ENCODE peak calls at places on chromosomes 1 and 21, in ten cellular contexts. V, X, R, N, W, D, Y, Q, T and J are unnamed samples.

GRCh38 chr1:183719976-183720497 is 66.9 kb upstream of the APOBEC4 start:
- DNase-seq in R (no peak), N (no peak), V (no peak), T (no peak), X (no peak), Y (no peak), Q (peak; percentile 40), W (no peak), D (no peak), J (no peak)

GRCh38 chr1:12031039-12031980 is 12.0 kb downstream of the MIIP start:
- DNase-seq in Y (no peak), R (no peak), W (no peak), V (peak; percentile 46), N (no peak), X (peak; percentile 23), D (peak; percentile 56), T (no peak), Q (peak; percentile 39), J (peak; percentile 36)

GRCh38 chr1:208170252-208170651 is 73.9 kb downstream of the PLXNA2 start:
- DNase-seq in V (no peak), N (no peak), T (no peak), X (no peak), Y (no peak), D (no peak), W (no peak), R (no peak), Q (no peak), J (peak; percentile 56)

GRCh38 chr1:115764541-115764940 is 4.0 kb downstream of the CASQ2 start:
- DNase-seq in Y (no peak), V (no peak), T (no peak), N (no peak), D (no peak), X (peak; percentile 19), W (no peak), Q (peak; percentile 30), R (no peak), J (no peak)

GRCh38 chr1:15693371-15693770 is 9.3 kb downstream of the PLEKHM2 start:
- DNase-seq in Q (no peak), X (no peak), T (no peak), D (no peak), V (no peak), W (no peak), R (no peak), Y (no peak), N (no peak), J (no peak)

GRCh38 chr21:38660333-38661295 is 145.1 kb upstream of the ETS2 start:
- DNase-seq in Y (peak; percentile 54), N (no peak), Q (no peak), R (no peak), X (no peak), W (no peak), T (no peak), D (peak; percentile 19), V (peak; percentile 20), J (no peak)

GRCh38 chr1:202343652-202344349 is 2.1 kb upstream of the UBE2T start:
- DNase-seq in X (no peak), N (no peak), Q (peak; percentile 64), D (no peak), T (no peak), W (no peak), V (no peak), Y (no peak), R (no peak), J (no peak)

GRCh38 chr1:14470802-14471201 is 127.7 kb upstream of the KAZN start:
- DNase-seq in Y (no peak), D (no peak), V (no peak), W (no peak), T (no peak), N (no peak), X (no peak), R (no peak), Q (no peak), J (no peak)

DNA sequence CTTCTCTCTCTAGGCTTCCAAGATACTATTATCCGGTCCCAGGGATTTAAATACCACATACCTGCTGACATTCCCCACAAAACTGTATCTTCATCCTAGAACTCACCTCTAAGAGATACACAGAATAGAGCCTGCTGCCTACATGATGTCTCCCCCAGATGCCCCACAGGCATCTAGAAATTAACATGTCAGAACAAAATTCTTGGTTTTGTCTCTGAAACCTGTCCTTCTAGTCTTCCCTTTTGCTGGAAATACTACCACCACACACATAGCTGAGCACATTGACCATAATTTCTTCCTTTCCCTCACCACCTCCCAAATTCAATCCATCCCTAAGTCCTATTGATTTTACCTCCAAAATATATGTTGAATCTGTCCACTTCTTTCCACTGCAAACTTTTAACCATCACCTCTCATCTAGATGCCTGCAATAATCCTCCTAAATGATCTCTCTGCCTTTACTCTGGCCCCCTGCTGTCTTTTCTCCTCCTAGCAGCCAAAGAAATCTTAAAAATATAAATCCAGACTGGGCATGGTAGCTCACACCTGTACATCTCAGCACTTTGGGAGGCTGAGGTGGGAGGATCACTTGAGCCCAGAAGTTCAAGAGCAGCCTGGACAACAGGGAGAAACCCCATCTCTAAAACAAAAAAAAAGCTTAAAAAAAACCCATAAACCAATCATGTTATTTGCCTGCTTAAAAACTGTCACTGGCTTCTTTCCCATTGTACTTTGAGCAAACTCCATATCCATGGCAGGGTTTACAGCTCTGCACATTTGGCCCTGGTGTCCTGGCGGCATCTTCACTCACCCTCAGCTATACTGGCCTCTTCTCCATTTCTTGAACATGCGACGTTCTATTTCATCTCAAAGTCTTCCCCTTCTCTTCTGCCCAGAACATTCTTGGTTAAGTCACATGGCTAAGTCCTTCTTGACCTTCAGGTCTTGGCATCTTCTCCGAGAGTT is 6.2 kb upstream of the FAM76A start:
- DNase-seq in V (no peak), R (no peak), D (no peak), Q (peak; percentile 26), Y (no peak), W (no peak), X (no peak), N (no peak), T (no peak), J (no peak)
- TF ChIP-seq CTCF in V (no peak), R (no peak), D (no peak), Q (peak; percentile 49), Y (no peak), W (no peak), X (peak; percentile 57), N (peak; percentile 44), T (no peak), J (peak; percentile 28)

GRCh38 chr1:217921126-217921900 is 290.2 kb downstream of the SPATA17 start:
- DNase-seq in T (no peak), Q (no peak), W (no peak), V (no peak), N (no peak), R (no peak), D (no peak), X (no peak), Y (no peak), J (no peak)

GRCh38 chr1:217911908-217912307 is 280.8 kb downstream of the SPATA17 start:
- DNase-seq in V (no peak), Y (no peak), R (no peak), W (no peak), Q (no peak), X (no peak), D (no peak), T (no peak), N (no peak), J (no peak)

GRCh38 chr1:217919683-217920502 is 288.7 kb downstream of the SPATA17 start:
- DNase-seq in Q (no peak), D (no peak), X (no peak), T (no peak), Y (no peak), N (no peak), V (no peak), W (no peak), R (no peak), J (no peak)

DNA sequence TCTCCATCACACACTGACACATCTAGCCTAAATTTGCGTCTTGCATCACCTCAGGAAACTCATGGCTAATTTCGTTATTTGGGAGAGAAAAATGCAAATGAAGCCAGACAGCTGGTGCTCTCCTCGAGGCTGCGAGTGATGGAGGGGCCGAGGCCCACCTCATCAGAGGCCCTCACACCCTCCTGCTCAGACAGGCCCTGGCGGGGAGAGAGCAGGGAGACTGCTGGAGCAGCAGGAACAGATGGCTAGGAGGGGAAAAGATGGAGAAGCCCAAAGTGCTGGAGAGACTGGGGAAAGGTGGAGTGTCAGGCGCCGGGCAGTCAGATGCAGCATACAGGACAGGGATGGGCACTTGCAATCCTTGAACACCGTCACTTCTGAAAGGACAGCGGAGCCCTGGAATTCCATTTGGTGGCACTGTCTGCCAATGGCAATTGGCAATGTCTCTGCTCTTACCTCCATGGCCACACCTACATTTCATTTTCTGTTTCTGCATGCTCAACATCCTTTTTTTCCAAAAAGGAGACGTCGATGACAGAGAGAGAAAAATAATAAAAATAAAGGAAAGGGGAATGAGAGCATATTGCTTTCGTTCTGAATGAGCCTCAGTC is 286.2 kb downstream of the SPATA17 start:
- DNase-seq in Q (no peak), W (no peak), T (no peak), N (no peak), X (no peak), Y (no peak), R (no peak), D (no peak), V (no peak), J (peak; percentile 53)
- TF ChIP-seq CTCF in Q (no peak), W (no peak), T (no peak), N (no peak), X (no peak), Y (no peak), R (no peak), D (no peak), V (no peak), J (no peak)

GRCh38 chr1:71465093-71465492 is 384.3 kb upstream of the ZRANB2 start:
- DNase-seq in Q (no peak), N (no peak), T (no peak), R (no peak), Y (no peak), X (no peak), V (no peak), D (no peak), W (no peak), J (no peak)
- TF ChIP-seq CTCF in Q (no peak), N (no peak), T (no peak), R (no peak), Y (no peak), X (no peak), V (no peak), D (no peak), W (no peak), J (no peak)

GRCh38 chr1:53186533-53186932 is 10.1 kb upstream of the CPT2 start:
- DNase-seq in W (no peak), T (no peak), V (no peak), R (peak; percentile 8), N (no peak), X (no peak), Y (no peak), Q (no peak), D (no peak), J (no peak)

GRCh38 chr1:53187371-53187770 is 9.3 kb upstream of the CPT2 start:
- DNase-seq in T (no peak), Y (no peak), W (no peak), D (no peak), V (no peak), X (no peak), Q (no peak), R (peak; percentile 21), N (no peak), J (no peak)

GRCh38 chr1:53189061-53189460 is 7.6 kb upstream of the CPT2 start:
- DNase-seq in V (no peak), T (no peak), N (no peak), D (no peak), R (no peak), X (no peak), Q (no peak), W (no peak), Y (no peak), J (no peak)

GRCh38 chr1:53188099-53188498 is 8.5 kb upstream of the CPT2 start:
- DNase-seq in Y (no peak), N (no peak), T (no peak), Q (no peak), D (no peak), X (no peak), W (no peak), V (no peak), R (peak; percentile 33), J (no peak)

GRCh38 chr1:53190210-53190611 is 6.4 kb upstream of the CPT2 start:
- DNase-seq in R (peak; percentile 51), V (no peak), X (no peak), Y (no peak), D (no peak), W (no peak), N (no peak), T (no peak), Q (no peak), J (no peak)
- TF ChIP-seq CTCF in R (no peak), V (no peak), X (no peak), Y (no peak), D (no peak), W (no peak), N (peak; percentile 13), T (no peak), Q (peak; percentile 4), J (no peak)